ENCODE peak calls at places on chromosomes 6 and 20, in nine cellular contexts. X, W, N, I, Y, F, Q, H and J are unnamed samples. For H3K27me3, the result is how much of the 10 kb centered on the place peaks cover.

GRCh38 chr6:151916075-151916474 is 108.6 kb downstream of the ESR1 start:
- DNase-seq in X (peak), W (no peak), N (no peak), I (no peak), Y (no peak), F (no peak), Q (no peak), H (no peak), J (no peak)

GRCh38 chr6:46758960-46759753 is 12.4 kb downstream of the ANKRD66 start:
- DNase-seq in X (no peak), W (no peak), N (no peak), I (no peak), Y (no peak), F (no peak), Q (no peak), H (no peak), J (no peak)

GRCh38 chr20:1619861-1620444 is at the start of gene SIRPB1:
- DNase-seq in X (no peak), W (no peak), N (peak), I (peak), Y (peak), F (peak), Q (no peak), H (peak), J (no peak)

GRCh38 chr6:9404351-9405146 is 969.2 kb upstream of the SLC35B3 start:
- DNase-seq in X (peak), W (no peak), N (no peak), I (no peak), Y (no peak), F (no peak), Q (no peak), H (no peak), J (no peak)

GRCh38 chr6:106622412-106622811 is 6.9 kb downstream of the RTN4IP1 start:
- DNase-seq in X (no peak), W (no peak), N (no peak), I (no peak), Y (no peak), F (no peak), Q (no peak), H (no peak), J (no peak)

GRCh38 chr20:40945754-40946451 is 82.7 kb upstream of the TOP1 start:
- DNase-seq in X (peak), W (peak), N (peak), I (peak), Y (no peak), F (peak), Q (no peak), H (peak), J (peak)

GRCh38 chr20:57465943-57466342 is 59.0 kb downstream of the CTCFL start:
- DNase-seq in X (no peak), W (no peak), N (no peak), I (peak), Y (no peak), F (no peak), Q (no peak), H (no peak), J (no peak)

GRCh38 chr20:50652702-50653294 is 38.5 kb downstream of the RIPOR3 start:
- DNase-seq in X (peak), W (no peak), N (no peak), I (no peak), Y (peak), F (no peak), Q (no peak), H (no peak), J (peak)

GRCh38 chr6:35967059-35967769 is 46.3 kb upstream of the SRPK1 start:
- DNase-seq in X (no peak), W (no peak), N (no peak), I (no peak), Y (no peak), F (no peak), Q (no peak), H (peak), J (no peak)

GRCh38 chr6:163338671-163339405 is 75.7 kb upstream of the QKI start:
- DNase-seq in X (peak), W (peak), N (peak), I (no peak), Y (peak), F (no peak), Q (no peak), H (no peak), J (no peak)

GRCh38 chr6:3176562-3177355 is 19.4 kb upstream of the TUBB2A start:
- DNase-seq in X (peak), W (peak), N (peak), I (no peak), Y (peak), F (peak), Q (no peak), H (no peak), J (no peak)

GRCh38 chr6:137218473-137218916 is 690 bp downstream of the IFNGR1 start:
- DNase-seq in X (peak), W (peak), N (peak), I (no peak), Y (no peak), F (peak), Q (no peak), H (peak), J (peak)

GRCh38 chr6:119127627-119128026 is 49.2 kb upstream of the FAM184A start:
- DNase-seq in X (no peak), W (no peak), N (no peak), I (no peak), Y (no peak), F (no peak), Q (no peak), H (no peak), J (no peak)

GRCh38 chr6:93069856-93070255 is 349.5 kb downstream of the EPHA7 start:
- DNase-seq in X (no peak), W (no peak), N (no peak), I (no peak), Y (no peak), F (no peak), Q (no peak), H (no peak), J (no peak)

GRCh38 chr6:170522565-170523183 is 30.4 kb downstream of the PSMB1 start:
- DNase-seq in X (peak), W (no peak), N (no peak), I (no peak), Y (peak), F (peak), Q (no peak), H (no peak), J (no peak)

GRCh38 chr20:57009355-57009754 is 257.1 kb downstream of the BMP7 start:
- DNase-seq in X (no peak), W (no peak), N (no peak), I (no peak), Y (no peak), F (no peak), Q (no peak), H (no peak), J (no peak)

GRCh38 chr6:34247481-34248197 is 1.2 kb downstream of the SMIM29 start:
- DNase-seq in X (peak), W (no peak), N (no peak), I (peak), Y (no peak), F (no peak), Q (no peak), H (no peak), J (no peak)

GRCh38 chr6:52049252-52050050 is 38.0 kb downstream of the PKHD1 start:
- DNase-seq in X (peak), W (no peak), N (no peak), I (no peak), Y (peak), F (peak), Q (no peak), H (peak), J (no peak)

GRCh38 chr6:123777554-123777953 is 26.1 kb upstream of the NKAIN2 start:
- DNase-seq in X (peak), W (no peak), N (no peak), I (no peak), Y (no peak), F (peak), Q (no peak), H (no peak), J (no peak)

GRCh38 chr6:43416935-43417334 is 10.4 kb upstream of the ABCC10 start:
- DNase-seq in X (no peak), W (no peak), N (no peak), I (no peak), Y (no peak), F (no peak), Q (no peak), H (no peak), J (no peak)

GRCh38 chr6:148508401-148509151 is 165.9 kb downstream of the SASH1 start:
- DNase-seq in X (peak), W (no peak), N (no peak), I (no peak), Y (peak), F (peak), Q (no peak), H (no peak), J (no peak)

GRCh38 chr20:17525650-17526049 is 5.5 kb downstream of the BFSP1 start:
- DNase-seq in X (no peak), W (no peak), N (peak), I (no peak), Y (no peak), F (peak), Q (no peak), H (peak), J (no peak)

GRCh38 chr6:137647762-137648412 is 153.7 kb upstream of the OLIG3 start:
- DNase-seq in X (no peak), W (no peak), N (no peak), I (no peak), Y (no peak), F (no peak), Q (no peak), H (peak), J (no peak)

GRCh38 chr6:41451039-41451438 is 95.1 kb upstream of the FOXP4 start:
- DNase-seq in X (no peak), W (no peak), N (no peak), I (no peak), Y (no peak), F (no peak), Q (no peak), H (no peak), J (peak)

GRCh38 chr6:143223895-143224294 is 163.2 kb downstream of the AIG1 start:
- DNase-seq in X (no peak), W (peak), N (peak), I (no peak), Y (no peak), F (no peak), Q (no peak), H (peak), J (peak)

GRCh38 chr20:44576297-44576696 is 6.1 kb upstream of the PKIG start:
- DNase-seq in X (peak), W (no peak), N (no peak), I (no peak), Y (peak), F (peak), Q (no peak), H (no peak), J (peak)

GRCh38 chr6:138517635-138518034 is 18.3 kb upstream of the NHSL1 start:
- DNase-seq in X (peak), W (no peak), N (peak), I (peak), Y (no peak), F (peak), Q (no peak), H (peak), J (peak)

GRCh38 chr6:45619994-45620471 is 242.3 kb upstream of the SUPT3H start:
- DNase-seq in X (peak), W (no peak), N (no peak), I (no peak), Y (no peak), F (no peak), Q (no peak), H (no peak), J (no peak)

GRCh38 chr20:51198876-51199523 is 176.1 kb upstream of the KCNG1 start:
- DNase-seq in X (no peak), W (no peak), N (peak), I (no peak), Y (no peak), F (no peak), Q (no peak), H (no peak), J (no peak)

GRCh38 chr6:83862776-83863471 is 3.4 kb downstream of the CYB5R4 start:
- DNase-seq in X (no peak), W (no peak), N (no peak), I (no peak), Y (no peak), F (no peak), Q (no peak), H (no peak), J (no peak)

GRCh38 chr6:90610671-90611542 is 24.0 kb upstream of the MAP3K7 start:
- DNase-seq in X (peak), W (peak), N (no peak), I (peak), Y (peak), F (peak), Q (no peak), H (no peak), J (peak)

GRCh38 chr6:34052918-34053608 is 92.8 kb downstream of the GRM4 start:
- DNase-seq in X (no peak), W (no peak), N (no peak), I (no peak), Y (no peak), F (no peak), Q (no peak), H (no peak), J (no peak)

GRCh38 chr6:147223751-147224150 is 19.5 kb downstream of the STXBP5 start:
- DNase-seq in X (no peak), W (no peak), N (no peak), I (no peak), Y (no peak), F (no peak), Q (no peak), H (no peak), J (no peak)

GRCh38 chr6:132456700-132457143 is 55.4 kb upstream of the MOXD1 start:
- DNase-seq in X (no peak), W (peak), N (peak), I (no peak), Y (no peak), F (no peak), Q (no peak), H (no peak), J (peak)

GRCh38 chr6:161367472-161367871 is 93.6 kb upstream of the AGPAT4 start:
- DNase-seq in X (no peak), W (no peak), N (no peak), I (no peak), Y (no peak), F (no peak), Q (no peak), H (peak), J (no peak)

GRCh38 chr6:143232849-143233248 is 172.2 kb downstream of the AIG1 start:
- DNase-seq in X (peak), W (peak), N (peak), I (no peak), Y (peak), F (peak), Q (no peak), H (peak), J (no peak)

GRCh38 chr20:50543326-50543725 is 33.1 kb downstream of the PTPN1 start:
- DNase-seq in X (no peak), W (no peak), N (no peak), I (no peak), Y (no peak), F (no peak), Q (no peak), H (no peak), J (no peak)

GRCh38 chr20:62724692-62725595 is 16.3 kb downstream of the NTSR1 start:
- DNase-seq in X (no peak), W (no peak), N (no peak), I (no peak), Y (no peak), F (no peak), Q (no peak), H (no peak), J (no peak)
- H3K27me3 ChIP-seq in X (half or more), W (under half), N (under half), I (under half), Y (half or more), F (under half), Q (under half), H (under half), J (half or more)

DNA sequence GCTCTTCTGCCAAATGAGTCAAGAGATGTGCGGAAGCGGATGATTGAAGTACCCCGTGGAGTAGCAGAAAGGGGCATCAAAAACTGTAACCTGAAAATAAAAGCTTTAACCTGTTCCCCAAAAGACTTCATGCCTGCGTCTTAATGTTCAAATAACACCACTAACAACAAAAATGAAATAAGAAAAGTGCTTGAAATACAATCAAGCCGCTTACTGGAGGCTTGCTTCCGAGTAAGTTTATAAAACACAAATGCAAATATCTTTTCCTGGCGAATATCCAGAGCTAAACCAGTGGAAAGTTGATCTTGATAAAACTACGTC is 2.5 kb upstream of the FOXC1 start:
- DNase-seq in X (no peak), W (no peak), N (no peak), I (no peak), Y (no peak), F (no peak), Q (no peak), H (no peak), J (no peak)
- H3K4me3 ChIP-seq in X (peak), W (no peak), N (no peak), I (peak), Y (no peak), F (peak), Q (no peak), H (no peak), J (peak)

GRCh38 chr6:71537717-71538116 is 249.1 kb downstream of the OGFRL1 start:
- DNase-seq in X (peak), W (no peak), N (no peak), I (no peak), Y (no peak), F (no peak), Q (no peak), H (no peak), J (no peak)
- H3K27me3 ChIP-seq in X (under half), W (under half), N (under half), I (under half), Y (under half), F (under half), Q (under half), H (under half), J (under half)

GRCh38 chr20:48826064-48826463 is 1.7 kb downstream of the PREX1 start:
- DNase-seq in X (no peak), W (no peak), N (no peak), I (no peak), Y (no peak), F (peak), Q (no peak), H (no peak), J (no peak)

GRCh38 chr20:48828734-48829460 is 1.1 kb upstream of the PREX1 start:
- DNase-seq in X (no peak), W (no peak), N (no peak), I (peak), Y (no peak), F (peak), Q (no peak), H (no peak), J (no peak)

GRCh38 chr20:48827880-48828733 is at the start of gene PREX1:
- DNase-seq in X (peak), W (peak), N (peak), I (peak), Y (peak), F (peak), Q (no peak), H (peak), J (peak)

GRCh38 chr20:48825551-48825885 is 2.3 kb downstream of the PREX1 start:
- DNase-seq in X (no peak), W (no peak), N (no peak), I (no peak), Y (no peak), F (peak), Q (no peak), H (no peak), J (no peak)

GRCh38 chr20:48826883-48827771 is 672 bp downstream of the PREX1 start:
- DNase-seq in X (peak), W (no peak), N (peak), I (peak), Y (peak), F (peak), Q (no peak), H (no peak), J (no peak)
- H3K4me3 ChIP-seq in X (peak), W (peak), N (peak), I (peak), Y (peak), F (peak), Q (peak), H (peak), J (peak)

GRCh38 chr6:1629316-1629715 is 19.6 kb downstream of the FOXC1 start:
- DNase-seq in X (no peak), W (no peak), N (no peak), I (peak), Y (no peak), F (no peak), Q (no peak), H (no peak), J (no peak)
- H3K27me3 ChIP-seq in X (under half), W (under half), N (under half), I (under half), Y (under half), F (half or more), Q (under half), H (under half), J (under half)